ENCODE peak calls at places on chromosomes 16 and 17, in nine cellular contexts. L is AG10803, H is fibroblast of mammary gland, T is left ventricle myocardium inferior, O is esophagus squamous epithelium, B is neural progenitor cell, M is progenitor cell of endocrine pancreas, I is A549, P is heart right ventricle. Z is an unnamed sample.

GRCh38 chr17:81422776-81423697 is 27.8 kb downstream of the BAHCC1 start:
- DNase-seq in L (peak), H (peak), T (peak), O (no peak), B (peak), M (no peak), I (peak), P (peak), Z (no peak)

GRCh38 chr16:5065368-5065767 is 388 bp downstream of the C16orf89 start:
- DNase-seq in L (no peak), H (no peak), T (no peak), O (no peak), B (no peak), M (no peak), I (no peak), P (no peak), Z (no peak)

GRCh38 chr17:70308619-70309018 is 139.3 kb downstream of the KCNJ2 start:
- DNase-seq in L (no peak), H (no peak), T (no peak), O (no peak), B (no peak), M (no peak), I (no peak), P (no peak), Z (no peak)

GRCh38 chr17:2631211-2631610 is 37.8 kb downstream of the PAFAH1B1 start:
- DNase-seq in L (no peak), H (no peak), T (no peak), O (no peak), B (peak), M (no peak), I (no peak), P (no peak), Z (no peak)

GRCh38 chr17:65463242-65463641 is 98.2 kb downstream of the AXIN2 start:
- DNase-seq in L (peak), H (peak), T (peak), O (no peak), B (no peak), M (no peak), I (no peak), P (peak), Z (no peak)

GRCh38 chr16:87538160-87538559 is 45.3 kb upstream of the ZCCHC14 start:
- DNase-seq in L (peak), H (no peak), T (no peak), O (no peak), B (no peak), M (no peak), I (no peak), P (no peak), Z (no peak)

GRCh38 chr16:89052824-89053724 is 40.6 kb upstream of the ACSF3 start:
- DNase-seq in L (peak), H (no peak), T (no peak), O (no peak), B (no peak), M (no peak), I (peak), P (peak), Z (no peak)

GRCh38 chr17:35127751-35128514 is 6.5 kb downstream of the FNDC8 start:
- DNase-seq in L (peak), H (peak), T (peak), O (no peak), B (no peak), M (no peak), I (no peak), P (no peak), Z (no peak)

GRCh38 chr16:68752602-68753001 is 15.5 kb downstream of the CDH1 start:
- DNase-seq in L (no peak), H (no peak), T (no peak), O (no peak), B (no peak), M (no peak), I (no peak), P (no peak), Z (no peak)

GRCh38 chr16:11306997-11307638 is 26.0 kb upstream of the PRM1 start:
- DNase-seq in L (no peak), H (no peak), T (no peak), O (no peak), B (no peak), M (no peak), I (no peak), P (no peak), Z (no peak)

GRCh38 chr17:266701-267656 is 85.5 kb upstream of the DOC2B start:
- DNase-seq in L (no peak), H (peak), T (peak), O (no peak), B (peak), M (peak), I (no peak), P (peak), Z (no peak)

GRCh38 chr16:61929801-61930200 is 106.4 kb downstream of the CDH8 start:
- DNase-seq in L (no peak), H (no peak), T (no peak), O (no peak), B (no peak), M (no peak), I (no peak), P (no peak), Z (no peak)

GRCh38 chr16:4911831-4912422 is 25.0 kb downstream of the PPL start:
- DNase-seq in L (peak), H (no peak), T (no peak), O (no peak), B (no peak), M (no peak), I (no peak), P (no peak), Z (no peak)

GRCh38 chr17:50262001-50262794 is 12.1 kb upstream of the TMEM92 start:
- DNase-seq in L (no peak), H (no peak), T (no peak), O (no peak), B (no peak), M (no peak), I (no peak), P (no peak), Z (peak)

GRCh38 chr16:22152316-22152715 is 10.0 kb upstream of the SDR42E2 start:
- DNase-seq in L (no peak), H (no peak), T (no peak), O (no peak), B (no peak), M (no peak), I (no peak), P (no peak), Z (no peak)

GRCh38 chr16:3490911-3491629 is 4.2 kb downstream of the C16orf90 start:
- DNase-seq in L (no peak), H (no peak), T (no peak), O (no peak), B (no peak), M (no peak), I (no peak), P (no peak), Z (peak)

GRCh38 chr17:2049333-2050245 is 5.3 kb upstream of the HIC1 start:
- DNase-seq in L (peak), H (peak), T (peak), O (no peak), B (peak), M (peak), I (peak), P (peak), Z (peak)

GRCh38 chr16:47142469-47143328 is 1.0 kb downstream of the NETO2 start:
- DNase-seq in L (peak), H (peak), T (peak), O (no peak), B (peak), M (peak), I (peak), P (peak), Z (peak)

GRCh38 chr16:50354629-50355456 is 13.9 kb downstream of the BRD7 start:
- DNase-seq in L (no peak), H (peak), T (no peak), O (no peak), B (no peak), M (no peak), I (no peak), P (no peak), Z (no peak)

GRCh38 chr17:31919802-31920525 is 16.8 kb upstream of the SUZ12 start:
- DNase-seq in L (no peak), H (peak), T (no peak), O (no peak), B (no peak), M (no peak), I (no peak), P (no peak), Z (no peak)

GRCh38 chr16:55252577-55252976 is 71.4 kb upstream of the IRX6 start:
- DNase-seq in L (no peak), H (no peak), T (no peak), O (no peak), B (no peak), M (no peak), I (no peak), P (no peak), Z (no peak)

GRCh38 chr16:24838554-24839266 is 7.1 kb upstream of the SLC5A11 start:
- DNase-seq in L (peak), H (peak), T (no peak), O (no peak), B (no peak), M (no peak), I (peak), P (no peak), Z (no peak)

GRCh38 chr17:80470603-80471002 is 5.8 kb downstream of the NPTX1 start:
- DNase-seq in L (no peak), H (no peak), T (no peak), O (no peak), B (no peak), M (no peak), I (no peak), P (no peak), Z (no peak)

GRCh38 chr17:40069751-40070643 is 7.2 kb downstream of the THRA start:
- DNase-seq in L (no peak), H (peak), T (no peak), O (no peak), B (no peak), M (no peak), I (peak), P (peak), Z (no peak)

GRCh38 chr17:5080591-5080990 is 2.3 kb downstream of the ZFP3 start:
- DNase-seq in L (no peak), H (no peak), T (no peak), O (no peak), B (no peak), M (no peak), I (no peak), P (no peak), Z (no peak)

GRCh38 chr16:50600582-50601283 is 52.5 kb downstream of the NKD1 start:
- DNase-seq in L (peak), H (no peak), T (no peak), O (no peak), B (peak), M (no peak), I (no peak), P (no peak), Z (no peak)

GRCh38 chr16:22333457-22333994 is 36.3 kb downstream of the POLR3E start:
- DNase-seq in L (no peak), H (no peak), T (no peak), O (no peak), B (no peak), M (no peak), I (no peak), P (no peak), Z (no peak)

GRCh38 chr16:16038950-16039349 is 89.5 kb downstream of the ABCC1 start:
- DNase-seq in L (no peak), H (no peak), T (no peak), O (no peak), B (no peak), M (no peak), I (no peak), P (no peak), Z (no peak)

GRCh38 chr17:32491371-32492280 is 4.8 kb downstream of the CDK5R1 start:
- DNase-seq in L (no peak), H (no peak), T (no peak), O (no peak), B (no peak), M (no peak), I (no peak), P (no peak), Z (no peak)

GRCh38 chr16:27203429-27204231 is at the start of gene KDM8:
- DNase-seq in L (peak), H (peak), T (peak), O (peak), B (peak), M (peak), I (peak), P (peak), Z (peak)

GRCh38 chr17:66941249-66941648 is 23.3 kb upstream of the CACNG4 start:
- DNase-seq in L (no peak), H (no peak), T (no peak), O (no peak), B (no peak), M (no peak), I (no peak), P (no peak), Z (no peak)

GRCh38 chr16:84284168-84284722 is 10.4 kb upstream of the WFDC1 start:
- DNase-seq in L (peak), H (peak), T (peak), O (no peak), B (peak), M (no peak), I (no peak), P (peak), Z (peak)

GRCh38 chr16:89115216-89115949 is 21.7 kb downstream of the ACSF3 start:
- DNase-seq in L (no peak), H (peak), T (peak), O (peak), B (no peak), M (no peak), I (no peak), P (peak), Z (peak)

GRCh38 chr17:19376799-19377198 is 1.5 kb upstream of the MAPK7 start:
- DNase-seq in L (no peak), H (no peak), T (no peak), O (no peak), B (no peak), M (no peak), I (no peak), P (no peak), Z (no peak)

GRCh38 chr17:3667366-3668278 is 756 bp downstream of the TAX1BP3 start:
- DNase-seq in L (peak), H (peak), T (peak), O (no peak), B (peak), M (peak), I (peak), P (peak), Z (peak)
- TF ChIP-seq CTCF in L (no peak), H (no peak), T (no peak), O (no peak), B (no peak), M (no peak), I (peak), P (peak), Z (no peak)

GRCh38 chr16:85634747-85635544 is 21.8 kb downstream of the GSE1 start:
- DNase-seq in L (no peak), H (no peak), T (no peak), O (no peak), B (no peak), M (no peak), I (no peak), P (no peak), Z (no peak)
- TF ChIP-seq CTCF in L (no peak), H (no peak), T (peak), O (no peak), B (peak), M (peak), I (peak), P (no peak), Z (peak)

DNA sequence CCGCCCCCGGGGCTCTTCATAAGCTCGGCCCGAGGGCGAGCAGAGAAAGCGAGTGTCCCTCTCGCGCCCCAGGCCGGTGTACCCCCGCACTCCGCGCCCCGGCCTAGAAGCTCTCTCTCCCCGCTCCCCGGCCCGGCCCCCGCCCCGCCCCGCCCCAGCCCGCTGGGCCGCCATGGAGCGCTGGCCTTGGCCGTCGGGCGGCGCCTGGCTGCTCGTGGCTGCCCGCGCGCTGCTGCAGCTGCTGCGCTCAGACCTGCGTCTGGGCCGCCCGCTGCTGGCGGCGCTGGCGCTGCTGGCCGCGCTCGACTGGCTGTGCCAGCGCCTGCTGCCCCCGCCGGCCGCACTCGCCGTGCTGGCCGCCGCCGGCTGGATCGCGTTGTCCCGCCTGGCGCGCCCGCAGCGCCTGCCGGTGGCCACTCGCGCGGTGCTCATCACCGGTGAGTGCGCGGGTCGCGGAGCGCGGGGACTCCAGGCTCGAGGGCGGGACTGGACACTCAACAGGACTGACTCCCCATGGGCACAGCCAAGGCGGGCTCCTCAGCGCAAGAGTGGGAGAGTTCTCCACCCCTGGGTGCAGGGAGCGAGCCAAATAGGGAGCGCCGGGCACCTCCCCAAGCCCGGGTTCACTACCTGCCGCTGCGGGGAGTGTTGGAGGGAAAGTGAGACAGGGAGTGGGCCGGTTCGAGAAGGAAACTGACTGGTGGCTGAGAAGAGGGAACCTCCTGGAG is at the start of gene HSD11B2:
- DNase-seq in L (peak), H (no peak), T (peak), O (no peak), B (peak), M (peak), I (peak), P (peak), Z (peak)
- TF ChIP-seq CTCF in L (no peak), H (no peak), T (no peak), O (peak), B (peak), M (peak), I (peak), P (no peak), Z (no peak)

DNA sequence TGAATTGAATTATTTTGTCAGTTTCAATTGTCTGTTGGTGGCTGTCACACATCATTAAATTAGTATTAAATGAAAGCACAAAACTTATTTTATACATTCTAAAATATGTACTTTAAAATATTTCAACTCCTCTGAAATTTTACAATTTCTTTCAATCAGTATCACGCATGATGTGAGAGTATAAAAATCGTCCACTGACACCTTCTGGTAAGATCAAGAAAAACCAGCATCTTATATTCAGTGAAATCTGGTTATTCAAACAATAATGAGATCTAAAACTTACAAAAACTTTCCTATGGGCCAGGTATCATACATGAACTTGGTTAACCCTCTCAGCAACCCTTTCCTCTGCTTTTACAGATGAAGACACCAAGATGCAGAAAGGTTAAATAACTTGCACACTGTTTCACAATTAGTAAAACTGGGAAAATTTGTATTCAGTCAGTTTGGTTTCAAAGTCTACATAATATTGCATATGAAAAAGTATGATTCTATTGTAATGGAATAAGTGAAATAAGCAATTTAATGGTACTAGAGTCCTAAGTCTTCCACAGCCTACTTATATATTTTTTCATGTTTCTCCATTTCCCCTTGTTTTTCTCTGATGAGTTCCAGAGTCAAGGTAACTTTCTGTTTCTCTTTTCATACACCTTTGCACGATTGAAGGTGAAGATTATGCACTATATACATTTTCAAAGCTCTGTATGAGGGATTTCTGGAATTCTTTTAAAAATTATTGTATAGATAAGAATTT is 58.7 kb downstream of the EFCAB5 start:
- DNase-seq in L (no peak), H (peak), T (no peak), O (no peak), B (no peak), M (no peak), I (no peak), P (no peak), Z (no peak)
- TF ChIP-seq CTCF in L (peak), H (peak), T (no peak), O (no peak), B (no peak), M (no peak), I (peak), P (no peak), Z (no peak)

GRCh38 chr16:80894091-80894490 is 89.7 kb upstream of the CDYL2 start:
- DNase-seq in L (no peak), H (peak), T (no peak), O (no peak), B (no peak), M (no peak), I (no peak), P (no peak), Z (no peak)
- TF ChIP-seq CTCF in L (no peak), H (no peak), T (no peak), O (no peak), B (no peak), M (no peak), I (no peak), P (no peak), Z (no peak)

DNA sequence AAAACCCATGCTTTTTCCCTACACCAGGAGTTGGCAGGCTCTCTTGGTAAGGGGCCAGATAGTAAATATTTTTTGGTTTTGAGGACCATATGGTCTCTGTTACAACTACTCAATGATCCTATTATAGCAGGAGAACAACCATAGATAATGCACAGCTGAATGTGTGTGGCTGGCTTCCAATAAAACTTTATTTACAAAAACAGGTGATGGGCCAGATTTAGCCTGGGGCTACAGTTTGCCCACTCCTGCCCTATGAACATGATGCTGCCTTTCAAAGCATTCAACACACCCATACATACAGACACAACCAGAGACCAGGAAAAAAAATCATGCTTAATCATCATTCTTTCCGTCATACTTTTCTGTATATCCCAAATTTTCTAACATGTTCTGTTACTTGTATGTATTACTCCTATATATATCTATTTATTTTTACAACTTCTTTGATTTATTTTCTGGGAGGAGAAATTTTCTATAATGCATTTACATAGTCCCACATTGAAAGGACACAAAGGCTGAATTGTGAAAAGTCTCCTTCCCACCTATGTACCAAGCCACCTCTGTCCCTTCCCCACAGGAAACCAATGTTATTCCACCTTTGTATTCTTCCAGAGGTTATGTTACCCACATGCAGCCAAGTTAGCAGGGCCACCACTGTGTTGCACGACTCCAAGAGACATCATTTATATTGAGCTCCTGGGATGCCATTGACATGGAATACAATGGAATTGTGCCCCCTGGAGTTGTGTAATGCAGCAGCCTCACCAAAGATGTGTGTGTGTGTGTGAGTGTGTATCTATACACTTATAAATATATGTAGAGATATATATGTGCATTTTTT is 21.9 kb upstream of the MSI2 start:
- DNase-seq in L (no peak), H (no peak), T (no peak), O (no peak), B (peak), M (no peak), I (no peak), P (no peak), Z (no peak)
- TF ChIP-seq CTCF in L (no peak), H (no peak), T (no peak), O (no peak), B (no peak), M (no peak), I (no peak), P (no peak), Z (no peak)

Z was measured in glutamatergic neuron.